ENCODE peak calls at places on chromosome 18, in six cellular contexts. One of them, this sample, is unnamed.

GRCh38 chr18:79763407-79763806 is 34.3 kb upstream of the KCNG2 start:
- DNase-seq in Kasumi-1: no peak
- DNase-seq in CD4-positive, alpha-beta T cell: no peak
- DNase-seq in sciatic nerve: peak
- DNase-seq in endothelial cell: no peak
- DNase-seq in H54: no peak
- DNase-seq in this sample: peak

GRCh38 chr18:30440351-30440750 is 602.2 kb downstream of the DSC3 start:
- DNase-seq in endothelial cell: no peak
- DNase-seq in H54: no peak
- DNase-seq in CD4-positive, alpha-beta T cell: no peak
- DNase-seq in sciatic nerve: no peak
- DNase-seq in Kasumi-1: no peak
- DNase-seq in this sample: no peak

GRCh38 chr18:68797901-68798300 is at the start of gene CCDC102B:
- DNase-seq in CD4-positive, alpha-beta T cell: no peak
- DNase-seq in H54: no peak
- DNase-seq in endothelial cell: no peak
- DNase-seq in Kasumi-1: no peak
- DNase-seq in sciatic nerve: no peak
- DNase-seq in this sample: no peak

GRCh38 chr18:5057348-5058012 is 139.6 kb downstream of the AKAIN1 start:
- DNase-seq in Kasumi-1: peak
- DNase-seq in endothelial cell: peak
- DNase-seq in sciatic nerve: peak
- DNase-seq in CD4-positive, alpha-beta T cell: peak
- DNase-seq in H54: peak
- DNase-seq in this sample: peak

GRCh38 chr18:4641969-4642368 is 186.9 kb upstream of the DLGAP1 start:
- DNase-seq in sciatic nerve: no peak
- DNase-seq in Kasumi-1: no peak
- DNase-seq in endothelial cell: no peak
- DNase-seq in CD4-positive, alpha-beta T cell: no peak
- DNase-seq in H54: no peak
- DNase-seq in this sample: no peak

GRCh38 chr18:8332286-8332685 is 277.0 kb upstream of the RAB12 start:
- DNase-seq in Kasumi-1: no peak
- DNase-seq in endothelial cell: no peak
- DNase-seq in CD4-positive, alpha-beta T cell: no peak
- DNase-seq in sciatic nerve: no peak
- DNase-seq in H54: no peak
- DNase-seq in this sample: no peak

GRCh38 chr18:39455300-39455699 is 1889.7 kb upstream of the CELF4 start:
- DNase-seq in H54: peak
- DNase-seq in endothelial cell: no peak
- DNase-seq in Kasumi-1: no peak
- DNase-seq in sciatic nerve: no peak
- DNase-seq in CD4-positive, alpha-beta T cell: no peak
- DNase-seq in this sample: no peak

GRCh38 chr18:35189510-35189909 is 51.3 kb upstream of the ZNF397 start:
- DNase-seq in sciatic nerve: no peak
- DNase-seq in Kasumi-1: no peak
- DNase-seq in CD4-positive, alpha-beta T cell: no peak
- DNase-seq in H54: no peak
- DNase-seq in endothelial cell: no peak
- DNase-seq in this sample: no peak

GRCh38 chr18:26479686-26480079 is 68.7 kb downstream of the KCTD1 start:
- DNase-seq in H54: no peak
- DNase-seq in endothelial cell: no peak
- DNase-seq in sciatic nerve: no peak
- DNase-seq in Kasumi-1: no peak
- DNase-seq in CD4-positive, alpha-beta T cell: no peak
- DNase-seq in this sample: no peak

GRCh38 chr18:3211236-3211992 is 8.4 kb downstream of the MYOM1 start:
- DNase-seq in H54: no peak
- DNase-seq in endothelial cell: no peak
- DNase-seq in Kasumi-1: no peak
- DNase-seq in sciatic nerve: no peak
- DNase-seq in CD4-positive, alpha-beta T cell: no peak
- DNase-seq in this sample: no peak